ENCODE peak calls at places on chromosomes 6 and 20, in eight cellular contexts. Z is gastrocnemius medialis, B is GM23248, X is adrenal gland, I is PC-9, W is psoas muscle, M is IMR-90, P is body of pancreas. T is an unnamed sample.
A peak's percentile ranks its signal among the peaks of the same experiment; 100 is the strongest.

GRCh38 chr6:56713285-56713684 is 70.6 kb upstream of the DST start:
- DNase-seq in W (peak; percentile 54), I (peak; percentile 68), Z (peak; percentile 84), X (peak; percentile 62), B (peak; percentile 93), P (peak; percentile 36), M (peak; percentile 89), T (no peak)

GRCh38 chr6:36809156-36809555 is 30.1 kb downstream of the CPNE5 start:
- DNase-seq in B (no peak), W (no peak), P (no peak), Z (no peak), I (no peak), M (no peak), X (no peak), T (no peak)

GRCh38 chr6:64334646-64335045 is 699.0 kb downstream of the PHF3 start:
- DNase-seq in Z (no peak), P (no peak), X (no peak), I (no peak), B (no peak), M (peak; percentile 1), W (no peak), T (no peak)

GRCh38 chr6:16764188-16764950 is 3.1 kb upstream of the ATXN1 start:
- DNase-seq in P (no peak), Z (no peak), W (no peak), X (no peak), I (no peak), M (peak; percentile 76), B (peak; percentile 75), T (no peak)

GRCh38 chr20:64151634-64152530 is 12.4 kb upstream of the MYT1 start:
- DNase-seq in M (peak; percentile 46), Z (no peak), X (no peak), W (no peak), B (no peak), I (peak; percentile 48), P (no peak), T (no peak)

GRCh38 chr20:35901678-35902544 is 52.4 kb downstream of the SCAND1 start:
- DNase-seq in I (peak; percentile 35), B (peak; percentile 91), W (no peak), P (no peak), M (peak; percentile 97), Z (no peak), X (no peak), T (no peak)

GRCh38 chr20:35317416-35317815 is 25.2 kb upstream of the FAM83C start:
- DNase-seq in Z (no peak), X (no peak), M (peak; percentile 18), P (no peak), W (no peak), B (no peak), I (no peak), T (no peak)

GRCh38 chr20:46639587-46639986 is 11.7 kb downstream of the SLC13A3 start:
- DNase-seq in M (no peak), B (no peak), W (no peak), Z (no peak), I (no peak), P (no peak), X (no peak), T (no peak)

GRCh38 chr6:138817799-138818198 is 21.9 kb downstream of the ECT2L start:
- DNase-seq in P (peak; percentile 84), Z (no peak), I (peak; percentile 87), M (peak; percentile 81), X (no peak), B (peak; percentile 88), W (no peak), T (peak; percentile 9)

GRCh38 chr6:160069050-160069454 is 52.6 kb upstream of the SLC22A1 start:
- DNase-seq in M (no peak), B (no peak), Z (no peak), P (no peak), W (no peak), X (no peak), I (no peak), T (peak; percentile 62)

GRCh38 chr20:25065625-25066338 is 7.8 kb upstream of the ACSS1 start:
- DNase-seq in P (peak; percentile 64), Z (peak; percentile 54), B (peak; percentile 77), X (peak; percentile 57), W (peak; percentile 69), M (peak; percentile 52), I (peak; percentile 68), T (no peak)

GRCh38 chr6:151551223-151551857 is 57.5 kb downstream of the CCDC170 start:
- DNase-seq in I (no peak), X (no peak), B (no peak), W (no peak), P (no peak), M (no peak), Z (no peak), T (no peak)

GRCh38 chr6:31636698-31637596 is 15.5 kb downstream of the BAG6 start:
- DNase-seq in P (no peak), B (peak; percentile 27), W (no peak), I (no peak), M (no peak), X (no peak), Z (no peak), T (no peak)

GRCh38 chr6:12884983-12885382 is 168.4 kb downstream of the PHACTR1 start:
- DNase-seq in B (no peak), I (no peak), W (no peak), M (no peak), X (no peak), P (no peak), Z (no peak), T (no peak)

GRCh38 chr6:29631860-29632731 is 887 bp downstream of the GABBR1 start:
- DNase-seq in Z (peak; percentile 24), W (peak; percentile 71), X (peak; percentile 69), P (peak; percentile 43), M (peak; percentile 55), I (peak; percentile 77), B (peak; percentile 58), T (peak; percentile 49)

GRCh38 chr6:121652726-121653623 is 217.5 kb downstream of the GJA1 start:
- DNase-seq in W (no peak), P (no peak), X (peak; percentile 60), B (peak; percentile 88), Z (peak; percentile 25), M (peak; percentile 91), I (no peak), T (no peak)

GRCh38 chr6:18386302-18386976 is 711 bp upstream of the RNF144B start:
- DNase-seq in I (no peak), Z (peak; percentile 62), P (peak; percentile 52), B (no peak), M (peak; percentile 38), X (no peak), W (peak; percentile 73), T (no peak)

GRCh38 chr20:44406572-44407100 is 51.1 kb downstream of the HNF4A start:
- DNase-seq in I (no peak), P (no peak), X (no peak), M (no peak), Z (no peak), W (no peak), B (no peak), T (no peak)

GRCh38 chr20:12217382-12217781 is 299.7 kb downstream of the BTBD3 start:
- DNase-seq in W (no peak), I (no peak), Z (no peak), B (no peak), P (no peak), X (no peak), M (no peak), T (no peak)

GRCh38 chr20:8509809-8510208 is 377.7 kb downstream of the PLCB1 start:
- DNase-seq in B (no peak), M (no peak), Z (no peak), W (no peak), X (no peak), I (no peak), P (no peak), T (no peak)

GRCh38 chr6:17397764-17398194 is 4.4 kb downstream of the CAP2 start:
- DNase-seq in P (peak; percentile 23), B (peak; percentile 39), X (no peak), M (no peak), W (no peak), Z (no peak), I (no peak), T (no peak)

GRCh38 chr6:158631678-158632537 is 12.6 kb downstream of the DYNLT1 start:
- DNase-seq in I (peak; percentile 65), W (peak; percentile 91), M (peak; percentile 97), Z (peak; percentile 91), X (peak; percentile 53), P (peak; percentile 67), B (peak; percentile 90), T (no peak)

GRCh38 chr6:98929498-98930060 is 18.2 kb downstream of the FBXL4 start:
- DNase-seq in X (no peak), Z (no peak), M (peak; percentile 7), P (no peak), I (no peak), W (no peak), B (no peak), T (no peak)

GRCh38 chr20:24778585-24779031 is 170.5 kb upstream of the CST7 start:
- DNase-seq in X (no peak), W (peak; percentile 34), Z (no peak), M (no peak), B (no peak), I (no peak), P (peak; percentile 78), T (no peak)

GRCh38 chr20:19887566-19888268 is 129.4 kb upstream of the NAA20 start:
- DNase-seq in P (no peak), Z (no peak), W (no peak), M (no peak), B (no peak), X (no peak), I (no peak), T (no peak)
- H3K4me3 ChIP-seq in P (no peak overlapping the region), Z (peak overlapping the region; percentile 38), W (peak overlapping the region; percentile 55), M (peak overlapping the region; percentile 57), B (no peak overlapping the region), X (no peak overlapping the region), I (no peak overlapping the region), T (no peak overlapping the region)

GRCh38 chr6:7532232-7532631 is 9.2 kb upstream of the DSP start:
- DNase-seq in W (no peak), P (peak; percentile 63), I (peak; percentile 72), M (no peak), B (no peak), Z (no peak), X (no peak), T (no peak)
- H3K4me3 ChIP-seq in W (no peak overlapping the region), P (no peak overlapping the region), I (peak overlapping the region; percentile 24), M (no peak overlapping the region), B (no peak overlapping the region), Z (no peak overlapping the region), X (no peak overlapping the region), T (no peak overlapping the region)

GRCh38 chr6:41547799-41548097 is 1.6 kb downstream of the FOXP4 start:
- DNase-seq in P (no peak), B (no peak), I (no peak), Z (no peak), X (no peak), W (no peak), M (no peak), T (no peak)
- H3K4me3 ChIP-seq in P (peak overlapping the region; percentile 94), B (peak overlapping the region; percentile 80), I (peak overlapping the region; percentile 67), Z (peak overlapping the region; percentile 64), X (no peak overlapping the region), W (peak overlapping the region; percentile 82), M (peak overlapping the region; percentile 93), T (peak overlapping the region; percentile 97)

DNA sequence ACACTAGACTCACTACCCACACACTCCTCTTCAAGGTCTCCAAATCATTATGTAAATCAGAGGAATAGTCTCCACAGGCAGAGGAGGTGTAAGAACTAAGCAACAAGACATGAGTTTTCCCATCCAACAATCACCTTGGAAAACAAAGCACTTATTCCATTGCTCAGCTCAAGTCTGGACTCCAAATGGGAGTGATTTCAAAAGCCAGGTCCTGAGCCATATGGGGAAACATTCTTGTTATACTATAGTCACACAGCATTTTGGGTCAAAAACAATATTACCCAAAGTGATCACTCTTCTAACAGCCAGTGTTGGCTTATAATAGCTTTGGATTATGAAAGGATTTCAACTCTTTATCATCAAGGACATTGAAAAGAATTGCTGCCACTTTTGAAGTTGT is 3.6 kb upstream of the PRPH2 start:
- DNase-seq in I (no peak), P (no peak), B (peak; percentile 57), X (no peak), W (no peak), Z (no peak), M (no peak), T (no peak)
- H3K4me3 ChIP-seq in I (no peak overlapping the region), P (no peak overlapping the region), B (peak overlapping the region; percentile 71), X (no peak overlapping the region), W (peak overlapping the region; percentile 75), Z (peak overlapping the region; percentile 9), M (peak overlapping the region; percentile 43), T (no peak overlapping the region)

T was measured in GM06990.